ENCODE peak calls at places on chromosome 2, in eight cellular contexts. Z is AG09319; V is NB4; N is GM12865; J is CD4-positive, alpha-beta T cell; T is upper lobe of left lung; M is A549; E is mucosa of gallbladder. S is an unnamed sample.

GRCh38 chr2:885230-886071 is 65.2 kb upstream of the SNTG2 start:
- DNase-seq in V (no peak), M (no peak), T (no peak), Z (no peak), N (no peak), J (no peak), E (peak), S (no peak)

GRCh38 chr2:232464534-232464865 is 8.5 kb downstream of the ALPI start:
- DNase-seq in M (no peak), E (no peak), N (no peak), T (peak), V (no peak), Z (no peak), J (no peak), S (no peak)

GRCh38 chr2:86062043-86062442 is 43.6 kb downstream of the POLR1A start:
- DNase-seq in T (no peak), Z (no peak), N (no peak), V (no peak), M (peak), E (no peak), J (no peak), S (peak)

GRCh38 chr2:200329384-200329783 is 22.9 kb downstream of the SPATS2L start:
- DNase-seq in Z (no peak), E (no peak), N (no peak), T (no peak), M (no peak), V (no peak), J (no peak), S (no peak)

GRCh38 chr2:149307014-149307413 is 23.4 kb upstream of the LYPD6 start:
- DNase-seq in Z (no peak), V (no peak), M (no peak), E (no peak), T (no peak), J (no peak), N (no peak), S (no peak)

GRCh38 chr2:47033102-47033880 is 117.7 kb upstream of the MCFD2 start:
- DNase-seq in E (no peak), T (no peak), M (no peak), J (no peak), V (no peak), Z (no peak), N (no peak), S (peak)

GRCh38 chr2:11305958-11306357 is 38.5 kb downstream of the ROCK2 start:
- DNase-seq in J (no peak), M (no peak), N (no peak), Z (peak), E (no peak), T (no peak), V (no peak), S (peak)

GRCh38 chr2:68487773-68488355 is 20.5 kb downstream of the APLF start:
- DNase-seq in V (peak), Z (no peak), J (no peak), M (peak), N (peak), T (no peak), E (no peak), S (no peak)

GRCh38 chr2:155203187-155203586 is 504.7 kb downstream of the KCNJ3 start:
- DNase-seq in T (no peak), N (peak), M (no peak), Z (no peak), J (no peak), E (no peak), V (peak), S (no peak)

GRCh38 chr2:25981596-25982272 is 563 bp downstream of the KIF3C start:
- DNase-seq in J (peak), Z (no peak), T (no peak), N (no peak), M (no peak), V (no peak), E (no peak), S (peak)

GRCh38 chr2:176080540-176081355 is 3.0 kb downstream of the EVX2 start:
- DNase-seq in T (no peak), E (no peak), N (no peak), M (peak), J (no peak), V (no peak), Z (no peak), S (no peak)

GRCh38 chr2:176370423-176370822 is 101.2 kb downstream of the MTX2 start:
- DNase-seq in E (no peak), N (no peak), V (no peak), Z (no peak), J (no peak), T (no peak), M (no peak), S (no peak)

GRCh38 chr2:25361261-25362048 is 19.7 kb upstream of the DNMT3A start:
- DNase-seq in Z (no peak), J (no peak), M (no peak), E (no peak), N (no peak), V (no peak), T (no peak), S (no peak)

GRCh38 chr2:53202063-53202462 is 565.5 kb upstream of the CHAC2 start:
- DNase-seq in N (no peak), T (peak), M (peak), Z (peak), J (no peak), E (no peak), V (peak), S (peak)

GRCh38 chr2:237310515-237311114 is 103.3 kb downstream of the COL6A3 start:
- DNase-seq in J (no peak), M (no peak), V (no peak), T (no peak), E (no peak), N (no peak), Z (no peak), S (no peak)

GRCh38 chr2:224407241-224407680 is 5.4 kb upstream of the FAM124B start:
- DNase-seq in J (no peak), Z (no peak), N (no peak), M (no peak), E (no peak), T (no peak), V (no peak), S (no peak)

GRCh38 chr2:33425660-33426059 is 50.8 kb upstream of the RASGRP3 start:
- DNase-seq in Z (no peak), T (no peak), E (no peak), N (no peak), M (peak), J (no peak), V (no peak), S (peak)

GRCh38 chr2:240961878-240962277 is 36.5 kb upstream of the SNED1 start:
- DNase-seq in T (no peak), J (no peak), N (no peak), M (no peak), E (peak), V (peak), Z (no peak), S (no peak)

GRCh38 chr2:34949316-34949715 is 1350.2 kb upstream of the FAM98A start:
- DNase-seq in Z (no peak), E (no peak), J (no peak), M (no peak), T (no peak), N (no peak), V (no peak), S (no peak)

GRCh38 chr2:97677480-97677879 is 8.0 kb downstream of the C2orf92 start:
- DNase-seq in V (no peak), J (no peak), Z (no peak), T (no peak), N (no peak), E (no peak), M (no peak), S (no peak)

GRCh38 chr2:72953976-72954375 is 36.7 kb downstream of the EMX1 start:
- DNase-seq in N (peak), E (no peak), T (no peak), Z (no peak), M (no peak), V (peak), J (peak), S (no peak)

GRCh38 chr2:129199501-129199900 is 780.0 kb upstream of the RAB6C start:
- DNase-seq in E (no peak), T (no peak), V (peak), N (no peak), Z (no peak), J (no peak), M (no peak), S (no peak)

GRCh38 chr2:100252811-100253698 is 69.2 kb downstream of the LONRF2 start:
- DNase-seq in V (no peak), E (no peak), J (no peak), N (no peak), Z (no peak), M (no peak), T (no peak), S (no peak)

GRCh38 chr2:19035238-19035637 is 323.2 kb downstream of the OSR1 start:
- DNase-seq in V (no peak), J (no peak), Z (peak), N (no peak), T (peak), M (no peak), E (peak), S (peak)

GRCh38 chr2:234677758-234678538 is 181.1 kb upstream of the ARL4C start:
- DNase-seq in V (no peak), N (no peak), E (no peak), Z (no peak), J (no peak), T (no peak), M (peak), S (peak)

GRCh38 chr2:46118656-46119338 is 178.4 kb upstream of the EPAS1 start:
- DNase-seq in N (no peak), M (no peak), Z (peak), E (no peak), J (no peak), T (no peak), V (no peak), S (no peak)

GRCh38 chr2:144596074-144596871 is 76.4 kb upstream of the ZEB2 start:
- DNase-seq in N (peak), T (peak), V (peak), M (peak), J (no peak), E (no peak), Z (no peak), S (peak)

GRCh38 chr2:94874277-94874997 is 3.2 kb downstream of the TEKT4 start:
- DNase-seq in T (no peak), J (peak), V (peak), N (peak), M (peak), Z (no peak), E (no peak), S (peak)

GRCh38 chr2:96710985-96711384 is 28.9 kb downstream of the LMAN2L start:
- DNase-seq in J (no peak), N (no peak), Z (no peak), E (no peak), T (no peak), M (no peak), V (no peak), S (no peak)